ENCODE peak calls at places on chromosomes 7 and 10, in five cellular contexts. One of them, this sample, is unnamed.

GRCh38 chr7:138892016-138892630 is 89.1 kb downstream of the KIAA1549 start:
- DNase-seq in body of pancreas: no peak
- DNase-seq in AG04450: no peak
- DNase-seq in HCT116: no peak
- DNase-seq in cardiac muscle cell: no peak
- DNase-seq in this sample: no peak

GRCh38 chr7:81267508-81267907 is 348.7 kb upstream of the SEMA3C start:
- DNase-seq in body of pancreas: peak
- DNase-seq in AG04450: peak
- DNase-seq in HCT116: no peak
- DNase-seq in cardiac muscle cell: peak
- DNase-seq in this sample: no peak

GRCh38 chr10:103916254-103916653 is 1.7 kb downstream of the STN1 start:
- DNase-seq in body of pancreas: no peak
- DNase-seq in AG04450: no peak
- DNase-seq in HCT116: no peak
- DNase-seq in cardiac muscle cell: peak
- DNase-seq in this sample: no peak

GRCh38 chr10:22658745-22659410 is 55.5 kb downstream of the PIP4K2A start:
- DNase-seq in body of pancreas: no peak
- DNase-seq in AG04450: no peak
- DNase-seq in HCT116: no peak
- DNase-seq in cardiac muscle cell: no peak
- DNase-seq in this sample: no peak

GRCh38 chr10:124318811-124319210 is 99.9 kb downstream of the OAT start:
- DNase-seq in body of pancreas: no peak
- DNase-seq in AG04450: no peak
- DNase-seq in HCT116: no peak
- DNase-seq in cardiac muscle cell: no peak
- DNase-seq in this sample: no peak

GRCh38 chr7:102152672-102153585 is 133.7 kb upstream of the SH2B2 start:
- DNase-seq in body of pancreas: no peak
- DNase-seq in AG04450: no peak
- DNase-seq in HCT116: peak
- DNase-seq in cardiac muscle cell: peak
- DNase-seq in this sample: no peak

GRCh38 chr7:27181795-27182275 is 3.2 kb downstream of the HOXA11 start:
- DNase-seq in body of pancreas: peak
- DNase-seq in AG04450: no peak
- DNase-seq in HCT116: no peak
- DNase-seq in cardiac muscle cell: no peak
- DNase-seq in this sample: peak

GRCh38 chr7:14507617-14508016 is 394.9 kb downstream of the DGKB start:
- DNase-seq in body of pancreas: peak
- DNase-seq in AG04450: no peak
- DNase-seq in HCT116: no peak
- DNase-seq in cardiac muscle cell: peak
- DNase-seq in this sample: peak

GRCh38 chr10:60480865-60481563 is 91.3 kb upstream of the ANK3 start:
- DNase-seq in body of pancreas: peak
- DNase-seq in AG04450: peak
- DNase-seq in HCT116: peak
- DNase-seq in cardiac muscle cell: peak
- DNase-seq in this sample: peak

GRCh38 chr7:43072530-43072929 is 39.9 kb upstream of the HECW1 start:
- DNase-seq in body of pancreas: no peak
- DNase-seq in AG04450: no peak
- DNase-seq in HCT116: no peak
- DNase-seq in cardiac muscle cell: peak
- DNase-seq in this sample: no peak

GRCh38 chr7:43834463-43835251 is 34.7 kb downstream of the MRPS24 start:
- DNase-seq in body of pancreas: no peak
- DNase-seq in AG04450: no peak
- DNase-seq in HCT116: no peak
- DNase-seq in cardiac muscle cell: peak
- DNase-seq in this sample: no peak

GRCh38 chr10:5450605-5451384 is 38.4 kb downstream of the NET1 start:
- DNase-seq in body of pancreas: no peak
- DNase-seq in AG04450: no peak
- DNase-seq in HCT116: no peak
- DNase-seq in cardiac muscle cell: no peak
- DNase-seq in this sample: no peak

GRCh38 chr7:100588438-100588837 is 2.3 kb downstream of the FBXO24 start:
- DNase-seq in body of pancreas: no peak
- DNase-seq in AG04450: no peak
- DNase-seq in HCT116: no peak
- DNase-seq in cardiac muscle cell: peak
- DNase-seq in this sample: no peak

GRCh38 chr7:117145952-117146475 is 176.8 kb downstream of the WNT2 start:
- DNase-seq in body of pancreas: no peak
- DNase-seq in AG04450: no peak
- DNase-seq in HCT116: no peak
- DNase-seq in cardiac muscle cell: no peak
- DNase-seq in this sample: no peak

GRCh38 chr7:117152213-117153007 is 170.4 kb downstream of the WNT2 start:
- DNase-seq in body of pancreas: no peak
- DNase-seq in AG04450: no peak
- DNase-seq in HCT116: no peak
- DNase-seq in cardiac muscle cell: no peak
- DNase-seq in this sample: no peak

GRCh38 chr7:117153016-117153415 is 169.8 kb downstream of the WNT2 start:
- DNase-seq in body of pancreas: no peak
- DNase-seq in AG04450: no peak
- DNase-seq in HCT116: no peak
- DNase-seq in cardiac muscle cell: no peak
- DNase-seq in this sample: no peak

GRCh38 chr7:117148971-117149370 is 173.9 kb downstream of the WNT2 start:
- DNase-seq in body of pancreas: no peak
- DNase-seq in AG04450: no peak
- DNase-seq in HCT116: no peak
- DNase-seq in cardiac muscle cell: no peak
- DNase-seq in this sample: no peak

GRCh38 chr7:117149692-117150091 is 173.2 kb downstream of the WNT2 start:
- DNase-seq in body of pancreas: no peak
- DNase-seq in AG04450: no peak
- DNase-seq in HCT116: no peak
- DNase-seq in cardiac muscle cell: no peak
- DNase-seq in this sample: no peak
- H3K27ac ChIP-seq in body of pancreas: no peak
- H3K27ac ChIP-seq in AG04450: no peak
- H3K27ac ChIP-seq in HCT116: no peak
- H3K27ac ChIP-seq in cardiac muscle cell: peak
- H3K27ac ChIP-seq in this sample: no peak

GRCh38 chr7:157682946-157683239 is 346.1 kb downstream of the DNAJB6 start:
- DNase-seq in body of pancreas: no peak
- DNase-seq in AG04450: no peak
- DNase-seq in HCT116: no peak
- DNase-seq in cardiac muscle cell: no peak
- DNase-seq in this sample: no peak
- H3K4me3 ChIP-seq in body of pancreas: no peak
- H3K4me3 ChIP-seq in AG04450: no peak
- H3K4me3 ChIP-seq in HCT116: no peak
- H3K4me3 ChIP-seq in cardiac muscle cell: no peak
- H3K4me3 ChIP-seq in this sample: no peak

DNA sequence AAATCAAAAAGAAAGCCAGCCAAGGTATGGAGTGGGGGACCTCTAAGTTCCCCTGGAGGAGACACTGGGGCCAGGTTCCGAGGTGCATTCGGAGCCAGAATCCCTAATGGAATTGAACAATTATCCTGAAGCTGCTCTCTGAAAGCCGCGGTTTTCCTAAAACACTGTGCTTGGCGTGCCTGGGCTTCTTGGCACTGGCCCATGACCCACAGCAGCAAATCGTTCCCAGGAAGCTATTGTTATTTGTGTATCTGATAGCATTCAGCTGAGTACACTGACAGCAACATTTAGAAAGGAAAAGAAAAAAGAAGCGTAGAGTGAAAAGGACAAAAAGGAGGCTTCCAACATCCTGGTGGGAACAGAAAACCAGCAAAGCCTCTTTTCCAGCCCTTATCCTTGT is 339.8 kb downstream of the FRMD4A start:
- DNase-seq in body of pancreas: no peak
- DNase-seq in AG04450: no peak
- DNase-seq in HCT116: no peak
- DNase-seq in cardiac muscle cell: peak
- DNase-seq in this sample: peak
- H3K27ac ChIP-seq in body of pancreas: peak
- H3K27ac ChIP-seq in AG04450: peak
- H3K27ac ChIP-seq in HCT116: no peak
- H3K27ac ChIP-seq in cardiac muscle cell: peak
- H3K27ac ChIP-seq in this sample: peak

GRCh38 chr10:34723746-34724145 is 91.3 kb downstream of the PARD3 start:
- DNase-seq in body of pancreas: peak
- DNase-seq in AG04450: no peak
- DNase-seq in HCT116: no peak
- DNase-seq in cardiac muscle cell: peak
- DNase-seq in this sample: peak

GRCh38 chr10:34719746-34720145 is 95.3 kb downstream of the PARD3 start:
- DNase-seq in body of pancreas: no peak
- DNase-seq in AG04450: no peak
- DNase-seq in HCT116: no peak
- DNase-seq in cardiac muscle cell: no peak
- DNase-seq in this sample: no peak

GRCh38 chr10:34722404-34722803 is 92.7 kb downstream of the PARD3 start:
- DNase-seq in body of pancreas: no peak
- DNase-seq in AG04450: no peak
- DNase-seq in HCT116: no peak
- DNase-seq in cardiac muscle cell: no peak
- DNase-seq in this sample: no peak

GRCh38 chr10:34719336-34719735 is 95.8 kb downstream of the PARD3 start:
- DNase-seq in body of pancreas: no peak
- DNase-seq in AG04450: no peak
- DNase-seq in HCT116: no peak
- DNase-seq in cardiac muscle cell: no peak
- DNase-seq in this sample: no peak

GRCh38 chr10:34721201-34721840 is 93.8 kb downstream of the PARD3 start:
- DNase-seq in body of pancreas: no peak
- DNase-seq in AG04450: no peak
- DNase-seq in HCT116: no peak
- DNase-seq in cardiac muscle cell: peak
- DNase-seq in this sample: no peak
- H3K4me3 ChIP-seq in body of pancreas: no peak
- H3K4me3 ChIP-seq in AG04450: no peak
- H3K4me3 ChIP-seq in HCT116: no peak
- H3K4me3 ChIP-seq in cardiac muscle cell: no peak
- H3K4me3 ChIP-seq in this sample: no peak

DNA sequence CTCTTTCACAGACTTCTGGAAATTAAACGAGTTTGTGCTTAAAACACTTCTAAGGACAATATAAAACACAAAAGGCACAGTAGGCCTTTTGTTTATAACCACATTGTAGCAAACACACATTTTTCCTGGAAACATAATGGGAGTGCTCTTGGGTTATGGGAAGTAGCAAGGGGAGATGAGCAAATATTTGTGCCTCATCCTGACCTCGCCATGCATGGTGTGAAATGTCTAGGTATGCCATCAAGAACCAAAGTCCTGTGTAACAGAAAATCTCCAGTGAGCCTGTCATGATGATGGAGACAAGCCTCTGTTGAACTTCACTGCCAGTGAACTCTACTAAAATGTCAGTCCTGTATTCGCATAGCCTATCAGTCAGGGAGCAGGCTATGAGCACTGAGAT is 1029.6 kb downstream of the LRMDA start:
- DNase-seq in body of pancreas: no peak
- DNase-seq in AG04450: no peak
- DNase-seq in HCT116: no peak
- DNase-seq in cardiac muscle cell: no peak
- DNase-seq in this sample: no peak
- H3K27ac ChIP-seq in body of pancreas: no peak
- H3K27ac ChIP-seq in AG04450: no peak
- H3K27ac ChIP-seq in HCT116: no peak
- H3K27ac ChIP-seq in cardiac muscle cell: no peak
- H3K27ac ChIP-seq in this sample: no peak

GRCh38 chr7:8146156-8146555 is 115.8 kb downstream of the ICA1 start:
- DNase-seq in body of pancreas: no peak
- DNase-seq in AG04450: no peak
- DNase-seq in HCT116: no peak
- DNase-seq in cardiac muscle cell: no peak
- DNase-seq in this sample: no peak
- H3K4me3 ChIP-seq in body of pancreas: no peak
- H3K4me3 ChIP-seq in AG04450: no peak
- H3K4me3 ChIP-seq in HCT116: no peak
- H3K4me3 ChIP-seq in cardiac muscle cell: no peak
- H3K4me3 ChIP-seq in this sample: no peak

GRCh38 chr10:68604441-68604840 is 44.3 kb downstream of the TET1 start:
- DNase-seq in body of pancreas: no peak
- DNase-seq in AG04450: no peak
- DNase-seq in HCT116: no peak
- DNase-seq in cardiac muscle cell: no peak
- DNase-seq in this sample: no peak

GRCh38 chr10:68602434-68602833 is 42.3 kb downstream of the TET1 start:
- DNase-seq in body of pancreas: no peak
- DNase-seq in AG04450: no peak
- DNase-seq in HCT116: no peak
- DNase-seq in cardiac muscle cell: no peak
- DNase-seq in this sample: no peak

GRCh38 chr10:68606918-68607317 is 46.8 kb downstream of the TET1 start:
- DNase-seq in body of pancreas: no peak
- DNase-seq in AG04450: no peak
- DNase-seq in HCT116: no peak
- DNase-seq in cardiac muscle cell: peak
- DNase-seq in this sample: no peak

GRCh38 chr10:68601490-68602265 is 41.5 kb downstream of the TET1 start:
- DNase-seq in body of pancreas: no peak
- DNase-seq in AG04450: no peak
- DNase-seq in HCT116: no peak
- DNase-seq in cardiac muscle cell: no peak
- DNase-seq in this sample: no peak

GRCh38 chr10:68603766-68604165 is 43.6 kb downstream of the TET1 start:
- DNase-seq in body of pancreas: no peak
- DNase-seq in AG04450: no peak
- DNase-seq in HCT116: no peak
- DNase-seq in cardiac muscle cell: no peak
- DNase-seq in this sample: no peak
- H3K27ac ChIP-seq in body of pancreas: no peak
- H3K27ac ChIP-seq in AG04450: no peak
- H3K27ac ChIP-seq in HCT116: no peak
- H3K27ac ChIP-seq in cardiac muscle cell: peak
- H3K27ac ChIP-seq in this sample: no peak

DNA sequence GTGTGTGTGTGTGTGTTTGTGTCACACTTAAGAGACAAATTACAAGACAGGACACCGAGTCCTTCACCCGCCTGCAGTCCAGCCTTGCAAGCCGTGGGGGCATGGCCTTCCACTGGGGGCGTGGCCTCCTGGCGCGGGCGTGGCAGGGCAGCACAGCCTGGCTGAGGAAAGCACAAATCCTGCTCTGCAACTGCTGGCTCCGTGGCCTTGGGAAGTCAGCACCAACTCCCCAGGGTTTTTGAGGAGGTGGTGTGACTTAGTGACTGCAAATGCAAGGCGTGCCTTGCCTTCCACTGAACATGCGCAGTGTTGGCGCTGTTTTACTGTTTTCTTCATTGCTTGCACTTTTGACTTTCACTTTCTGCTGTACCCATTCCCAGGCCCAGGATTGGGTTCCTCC is 12.9 kb upstream of the BMS1 start:
- DNase-seq in body of pancreas: no peak
- DNase-seq in AG04450: no peak
- DNase-seq in HCT116: no peak
- DNase-seq in cardiac muscle cell: no peak
- DNase-seq in this sample: no peak
- H3K4me3 ChIP-seq in body of pancreas: no peak
- H3K4me3 ChIP-seq in AG04450: no peak
- H3K4me3 ChIP-seq in HCT116: peak
- H3K4me3 ChIP-seq in cardiac muscle cell: no peak
- H3K4me3 ChIP-seq in this sample: no peak

GRCh38 chr10:94607111-94607510 is 61.5 kb downstream of the HELLS start:
- DNase-seq in body of pancreas: no peak
- DNase-seq in AG04450: no peak
- DNase-seq in HCT116: no peak
- DNase-seq in cardiac muscle cell: no peak
- DNase-seq in this sample: no peak
- H3K27ac ChIP-seq in body of pancreas: no peak
- H3K27ac ChIP-seq in AG04450: no peak
- H3K27ac ChIP-seq in HCT116: no peak
- H3K27ac ChIP-seq in cardiac muscle cell: no peak
- H3K27ac ChIP-seq in this sample: no peak

This sample was measured in stomach.